ENCODE peak calls at places on chromosomes 16 and 17, in seven cellular contexts. F is stimulated activated CD8-positive, alpha-beta memory T cell treated with anti-CD3 and anti-CD28 coated beads, Interleukin-4, amount 100 ng/mL, for 1 hour; O is NCI-H2171; J is midbrain; A is stimulated activated naive CD8-positive, alpha-beta T cell treated with anti-CD3 and anti-CD28 coated beads, Interleukin-15, Interleukin-2, amounts not matched to agents 100 U/mL and 50 U/mL, for 24 hours; G is HFF-Myc; T is HL-60. M is an unnamed sample.

GRCh38 chr17:13888043-13888442 is 181.3 kb upstream of the COX10 start:
- DNase-seq in F (no peak), O (no peak), J (no peak), A (no peak), G (peak), T (no peak), M (no peak)

GRCh38 chr16:67252806-67253497 is 4.2 kb downstream of the SLC9A5 start:
- DNase-seq in F (no peak), O (no peak), J (peak), A (no peak), G (no peak), T (no peak), M (no peak)

GRCh38 chr16:75011634-75012307 is 12.9 kb downstream of the ZNRF1 start:
- DNase-seq in F (no peak), O (no peak), J (no peak), A (peak), G (peak), T (no peak), M (no peak)

GRCh38 chr17:42674755-42675347 is 1.9 kb downstream of the PLEKHH3 start:
- DNase-seq in F (no peak), O (peak), J (no peak), A (no peak), G (no peak), T (no peak), M (no peak)

GRCh38 chr16:57128787-57129389 is 36.5 kb downstream of the CPNE2 start:
- DNase-seq in F (no peak), O (no peak), J (no peak), A (peak), G (no peak), T (no peak), M (no peak)

GRCh38 chr16:72013389-72013788 is 4.8 kb downstream of the DHODH start:
- DNase-seq in F (no peak), O (no peak), J (no peak), A (peak), G (no peak), T (no peak), M (no peak)

GRCh38 chr17:78664476-78665384 is 87.5 kb upstream of the DNAH17 start:
- DNase-seq in F (no peak), O (no peak), J (no peak), A (no peak), G (no peak), T (no peak), M (no peak)

GRCh38 chr16:88508868-88509748 is 56.0 kb downstream of the ZFPM1 start:
- DNase-seq in F (no peak), O (peak), J (no peak), A (no peak), G (no peak), T (no peak), M (no peak)

GRCh38 chr16:26196806-26197205 is 505.0 kb downstream of the HS3ST4 start:
- DNase-seq in F (no peak), O (no peak), J (no peak), A (no peak), G (no peak), T (no peak), M (no peak)

M was measured in NCI-H524 treated with DMSO at 0.1 percent for 48 hours.